ENCODE peak calls at places on chromosomes 16 and 17, in eight cellular contexts. X, R, C, Z, U, S, Q and B are unnamed samples.

GRCh38 chr16:84423416-84423837 is 55.1 kb downstream of the ATP2C2 start:
- DNase-seq in C (no peak), U (peak), X (no peak), Z (no peak), Q (no peak), S (no peak), R (no peak), B (peak)

GRCh38 chr17:77786740-77787505 is 171.6 kb upstream of the TNRC6C start:
- DNase-seq in C (no peak), S (no peak), Z (no peak), X (no peak), U (no peak), R (no peak), Q (no peak), B (no peak)

GRCh38 chr17:61324540-61324868 is 75.1 kb upstream of the TBX2 start:
- DNase-seq in Z (no peak), Q (no peak), X (no peak), U (peak), C (no peak), S (no peak), R (no peak), B (no peak)

GRCh38 chr17:56723471-56723870 is 110.2 kb downstream of the C17orf67 start:
- DNase-seq in X (no peak), Z (no peak), S (no peak), Q (no peak), C (no peak), R (no peak), U (no peak), B (no peak)

GRCh38 chr16:6643083-6643686 is 689.5 kb upstream of the RBFOX1 start:
- DNase-seq in Q (no peak), R (peak), Z (no peak), S (no peak), C (peak), X (peak), U (peak), B (peak)

GRCh38 chr17:32926183-32926582 is 1.8 kb upstream of the TMEM98 start:
- DNase-seq in Z (no peak), U (no peak), X (no peak), C (no peak), Q (no peak), S (no peak), R (no peak), B (no peak)

GRCh38 chr16:69747115-69747514 is 7.6 kb downstream of the NOB1 start:
- DNase-seq in Z (no peak), Q (no peak), S (no peak), C (no peak), X (no peak), U (no peak), R (no peak), B (no peak)

GRCh38 chr17:73718362-73718761 is 74.1 kb upstream of the SDK2 start:
- DNase-seq in Z (no peak), S (no peak), R (no peak), C (no peak), X (no peak), Q (no peak), U (no peak), B (no peak)

GRCh38 chr17:18980682-18981384 is 23.7 kb downstream of the FAM83G start:
- DNase-seq in S (no peak), Q (no peak), C (no peak), Z (no peak), R (no peak), X (no peak), U (peak), B (no peak)

GRCh38 chr16:55495616-55496289 is 13.1 kb upstream of the LPCAT2 start:
- DNase-seq in R (no peak), C (no peak), U (peak), S (no peak), Q (peak), X (no peak), Z (no peak), B (no peak)

GRCh38 chr17:79616801-79617200 is 6.0 kb upstream of the RBFOX3 start:
- DNase-seq in Z (no peak), Q (no peak), S (no peak), C (no peak), R (no peak), X (no peak), U (no peak), B (no peak)

GRCh38 chr17:13337864-13338371 is 263.8 kb downstream of the HS3ST3A1 start:
- DNase-seq in S (peak), Q (no peak), Z (no peak), C (peak), X (no peak), R (no peak), U (peak), B (peak)

GRCh38 chr17:42200702-42201101 is 6.4 kb upstream of the GHDC start:
- DNase-seq in X (no peak), S (no peak), Q (no peak), Z (no peak), R (no peak), U (no peak), C (peak), B (no peak)

GRCh38 chr17:42194133-42194899 is at the start of gene GHDC:
- DNase-seq in U (peak), X (peak), C (peak), R (peak), S (peak), Z (no peak), Q (peak), B (peak)

GRCh38 chr17:42198897-42199296 is 4.6 kb upstream of the GHDC start:
- DNase-seq in X (no peak), C (peak), R (no peak), U (no peak), S (no peak), Q (no peak), Z (no peak), B (peak)

GRCh38 chr17:42199411-42200011 is 5.2 kb upstream of the GHDC start:
- DNase-seq in S (no peak), R (no peak), C (no peak), Z (no peak), X (no peak), U (no peak), Q (no peak), B (peak)

GRCh38 chr17:42197564-42198156 is 3.4 kb upstream of the GHDC start:
- DNase-seq in X (no peak), Q (no peak), U (no peak), C (no peak), R (no peak), Z (no peak), S (no peak), B (no peak)
- TF ChIP-seq POLR2A in X (no peak), Q (no peak), U (no peak), C (no peak), R (no peak), Z (no peak), S (no peak), B (no peak)

GRCh38 chr16:85537795-85538401 is 75.2 kb upstream of the GSE1 start:
- DNase-seq in S (no peak), X (no peak), Q (no peak), C (no peak), U (no peak), R (no peak), Z (no peak), B (no peak)
- TF ChIP-seq POLR2A in S (no peak), X (no peak), Q (no peak), C (no peak), U (no peak), R (no peak), Z (no peak), B (no peak)

GRCh38 chr17:4945176-4945943 is 3.0 kb downstream of the PFN1 start:
- DNase-seq in Q (peak), C (peak), Z (no peak), R (peak), U (peak), X (peak), S (no peak), B (peak)

GRCh38 chr17:4947010-4947410 is 1.3 kb downstream of the PFN1 start:
- DNase-seq in Q (peak), R (no peak), S (no peak), Z (no peak), C (no peak), U (no peak), X (no peak), B (peak)

GRCh38 chr17:4945944-4946280 is 2.4 kb downstream of the PFN1 start:
- DNase-seq in R (no peak), U (no peak), C (no peak), S (no peak), X (no peak), Z (no peak), Q (no peak), B (no peak)

GRCh38 chr17:4947411-4948165 is 742 bp downstream of the PFN1 start:
- DNase-seq in R (peak), Q (peak), S (peak), Z (no peak), C (peak), X (peak), U (peak), B (peak)

GRCh38 chr17:4946312-4946976 is 1.9 kb downstream of the PFN1 start:
- DNase-seq in X (no peak), S (no peak), Z (no peak), Q (peak), C (no peak), R (no peak), U (no peak), B (no peak)
- TF ChIP-seq POLR2A in X (no peak), S (peak), Z (no peak), Q (no peak), C (no peak), R (no peak), U (no peak), B (no peak)

DNA sequence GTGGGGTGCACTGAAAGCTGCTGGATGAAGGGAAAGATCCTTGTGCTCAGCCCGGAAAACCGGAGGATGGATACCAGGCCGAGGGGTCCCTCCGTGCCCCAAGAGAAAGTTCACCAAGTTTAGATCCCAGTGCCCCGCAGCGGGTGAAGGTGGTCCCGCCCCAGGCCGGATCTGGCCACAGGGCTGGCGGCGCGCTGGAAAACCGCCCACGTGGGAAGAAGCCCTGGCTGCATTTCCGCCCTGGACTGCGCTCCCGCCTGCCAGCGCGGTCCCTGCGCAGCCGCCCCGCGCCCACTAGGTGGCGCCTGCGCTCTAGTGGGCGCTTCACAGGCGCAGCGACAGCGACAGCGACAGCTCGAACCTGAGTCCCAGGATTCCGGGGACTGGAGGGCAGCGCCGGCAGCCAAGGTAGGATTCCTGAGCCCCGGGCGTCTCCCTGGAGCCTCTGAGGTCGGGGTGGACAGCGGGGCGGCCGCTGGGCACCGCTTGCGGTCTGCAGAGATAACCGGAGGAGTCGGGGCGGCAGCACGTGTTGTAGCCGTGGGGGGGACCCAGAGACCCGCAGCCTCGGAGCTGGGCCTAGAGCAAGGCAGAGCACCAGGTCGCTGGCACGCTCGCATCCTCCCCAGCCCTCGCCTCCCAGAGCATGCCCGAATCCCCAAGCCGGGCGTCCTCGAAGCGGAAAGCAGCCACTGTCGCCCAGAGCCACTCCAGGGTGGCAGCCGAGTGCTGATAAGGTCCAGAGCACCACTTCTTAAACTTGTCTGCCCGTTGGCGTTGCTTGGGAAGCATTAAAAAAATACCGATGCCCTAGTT is at the start of gene CHD9:
- DNase-seq in R (peak), S (peak), U (peak), X (peak), Q (peak), Z (no peak), C (peak), B (peak)
- TF ChIP-seq POLR2A in R (no peak), S (no peak), U (no peak), X (no peak), Q (no peak), Z (no peak), C (peak), B (peak)

DNA sequence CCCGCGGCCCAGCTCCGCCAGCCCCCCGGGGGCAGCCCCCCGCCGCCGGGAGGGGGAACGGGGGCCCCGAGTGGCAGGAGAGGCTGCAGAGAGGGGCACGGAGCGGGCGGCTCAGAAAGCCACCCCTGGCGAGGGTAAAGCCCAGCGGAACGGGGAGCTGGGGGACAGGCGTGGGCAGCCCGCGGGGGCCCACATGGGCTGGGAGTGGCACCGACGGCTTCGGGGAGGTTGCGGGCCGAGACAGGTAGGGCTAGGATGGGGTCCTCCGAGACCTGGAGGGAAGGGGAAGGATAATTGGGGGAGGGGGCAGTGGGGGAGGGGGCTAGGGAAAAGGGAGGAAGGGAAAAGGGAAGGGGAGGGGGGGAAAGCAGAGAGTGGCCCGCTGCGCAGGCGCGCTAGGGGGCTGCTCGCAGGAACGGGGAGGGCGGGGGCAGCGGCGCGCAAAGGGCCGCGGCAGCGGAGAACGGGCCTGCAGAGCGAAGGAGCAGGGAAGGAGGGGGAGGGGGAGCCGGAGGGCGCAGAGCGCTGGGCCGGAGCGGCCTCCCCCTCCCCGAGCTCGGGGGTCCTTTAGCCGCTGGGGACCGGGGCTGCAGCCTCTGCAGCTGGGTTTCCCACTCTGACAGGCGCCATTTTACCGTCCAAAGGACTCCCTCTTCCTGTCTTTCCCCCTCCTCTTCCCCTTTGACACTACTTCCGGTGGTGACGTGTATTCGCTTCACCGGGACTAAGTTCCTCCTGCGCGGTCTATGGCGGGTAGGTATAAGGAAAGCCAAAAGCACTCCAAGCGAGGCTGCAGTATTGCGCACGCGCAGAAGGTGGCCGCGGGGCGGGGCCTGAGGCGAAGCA is at the start of gene CTDNEP1:
- DNase-seq in X (peak), U (peak), Q (peak), C (peak), R (peak), Z (peak), S (peak), B (peak)
- TF ChIP-seq POLR2A in X (no peak), U (no peak), Q (no peak), C (peak), R (peak), Z (no peak), S (peak), B (no peak)

GRCh38 chr17:83194189-83194565 is 114.8 kb downstream of the METRNL start:
- DNase-seq in U (no peak), R (peak), Q (peak), X (peak), S (no peak), Z (no peak), C (peak), B (no peak)

GRCh38 chr17:83196088-83196765 is 116.8 kb downstream of the METRNL start:
- DNase-seq in R (peak), C (no peak), X (peak), S (no peak), Z (no peak), Q (no peak), U (peak), B (no peak)

GRCh38 chr17:83196973-83197880 is 117.8 kb downstream of the METRNL start:
- DNase-seq in C (peak), U (no peak), X (peak), Z (no peak), R (peak), Q (no peak), S (no peak), B (no peak)

GRCh38 chr17:83194761-83195329 is 115.4 kb downstream of the METRNL start:
- DNase-seq in S (no peak), C (peak), X (peak), Z (no peak), U (no peak), Q (peak), R (peak), B (no peak)

DNA sequence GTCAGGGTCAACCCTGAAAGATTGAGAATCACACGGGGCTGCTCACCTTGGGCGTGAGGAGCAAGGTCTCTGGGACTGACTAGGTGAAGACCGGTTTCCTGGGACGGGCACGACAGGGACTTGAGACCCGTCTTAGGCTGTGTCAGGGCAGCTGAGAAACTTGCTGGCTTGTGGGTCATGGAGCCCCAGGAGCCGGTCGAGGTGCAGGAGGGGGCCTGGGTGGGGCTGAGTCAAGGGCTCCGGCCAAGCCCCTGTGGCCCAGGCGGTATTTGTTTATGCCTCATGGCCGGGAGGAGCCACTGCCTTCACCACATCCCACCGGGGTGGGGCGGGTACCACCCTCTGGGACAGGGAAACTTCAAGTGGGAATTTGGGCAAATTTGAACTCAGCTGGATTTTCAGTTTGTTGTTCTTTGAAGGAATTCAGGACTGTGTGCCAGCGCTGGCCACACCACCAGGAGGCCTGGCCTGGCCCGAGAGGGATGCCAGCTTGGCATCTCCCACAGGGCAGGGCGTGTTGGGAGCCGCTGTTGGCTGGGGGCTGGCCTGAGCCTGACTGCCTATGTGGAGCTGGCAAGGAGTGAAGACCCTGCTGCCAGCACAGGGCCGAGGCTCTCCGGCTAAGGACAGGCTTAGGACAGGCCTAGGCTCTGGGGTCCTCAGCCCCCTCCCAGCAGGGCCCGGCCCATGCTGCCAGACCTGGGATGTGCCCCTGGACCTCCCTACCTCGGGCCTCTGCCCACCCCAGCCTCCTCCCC is 116.1 kb downstream of the METRNL start:
- DNase-seq in C (no peak), Z (no peak), U (no peak), R (peak), Q (no peak), S (no peak), X (peak), B (no peak)
- TF ChIP-seq POLR2A in C (no peak), Z (no peak), U (no peak), R (no peak), Q (no peak), S (no peak), X (no peak), B (no peak)

DNA sequence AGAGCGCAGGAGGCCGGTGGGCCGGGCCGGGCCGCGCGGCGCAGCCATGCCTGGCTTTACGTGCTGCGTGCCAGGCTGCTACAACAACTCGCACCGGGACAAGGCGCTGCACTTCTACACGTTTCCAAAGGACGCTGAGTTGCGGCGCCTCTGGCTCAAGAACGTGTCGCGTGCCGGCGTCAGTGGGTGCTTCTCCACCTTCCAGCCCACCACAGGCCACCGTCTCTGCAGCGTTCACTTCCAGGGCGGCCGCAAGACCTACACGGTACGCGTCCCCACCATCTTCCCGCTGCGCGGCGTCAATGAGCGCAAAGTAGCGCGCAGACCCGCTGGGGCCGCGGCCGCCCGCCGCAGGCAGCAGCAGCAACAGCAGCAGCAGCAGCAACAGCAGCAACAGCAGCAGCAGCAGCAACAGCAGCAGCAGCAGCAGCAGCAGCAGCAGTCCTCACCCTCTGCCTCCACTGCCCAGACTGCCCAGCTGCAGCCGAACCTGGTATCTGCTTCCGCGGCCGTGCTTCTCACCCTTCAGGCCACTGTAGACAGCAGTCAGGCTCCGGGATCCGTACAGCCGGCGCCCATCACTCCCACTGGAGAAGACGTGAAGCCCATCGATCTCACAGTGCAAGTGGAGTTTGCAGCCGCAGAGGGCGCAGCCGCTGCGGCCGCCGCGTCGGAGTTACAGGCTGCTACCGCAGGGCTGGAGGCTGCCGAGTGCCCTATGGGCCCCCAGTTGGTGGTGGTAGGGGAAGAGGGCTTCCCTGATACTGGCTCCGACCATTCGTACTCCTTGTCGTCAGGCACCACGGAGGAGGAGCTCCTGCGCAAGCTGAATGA is 606 bp downstream of the THAP11 start:
- DNase-seq in U (peak), S (no peak), X (peak), R (no peak), Z (no peak), Q (peak), C (peak), B (peak)
- TF ChIP-seq POLR2A in U (peak), S (no peak), X (no peak), R (no peak), Z (no peak), Q (no peak), C (no peak), B (peak)

GRCh38 chr17:42276359-42276608 is at the start of gene STAT5B:
- DNase-seq in S (peak), C (peak), X (peak), U (peak), Z (no peak), Q (peak), R (peak), B (peak)
- TF ChIP-seq POLR2A in S (no peak), C (peak), X (no peak), U (no peak), Z (peak), Q (peak), R (peak), B (peak)

GRCh38 chr16:4954714-4955113 is 3.4 kb upstream of the SEC14L5 start:
- DNase-seq in C (no peak), Q (no peak), R (no peak), S (no peak), Z (no peak), U (peak), X (no peak), B (no peak)

GRCh38 chr16:4958510-4959111 is 481 bp downstream of the SEC14L5 start:
- DNase-seq in X (no peak), Z (no peak), Q (no peak), C (no peak), R (no peak), S (no peak), U (no peak), B (no peak)

GRCh38 chr16:4960579-4960978 is 2.4 kb downstream of the SEC14L5 start:
- DNase-seq in Z (no peak), C (no peak), Q (no peak), R (no peak), X (no peak), U (no peak), S (no peak), B (no peak)

GRCh38 chr16:4957720-4958509 is at the start of gene SEC14L5:
- DNase-seq in S (peak), C (peak), U (peak), Z (peak), Q (peak), X (peak), R (peak), B (peak)

DNA sequence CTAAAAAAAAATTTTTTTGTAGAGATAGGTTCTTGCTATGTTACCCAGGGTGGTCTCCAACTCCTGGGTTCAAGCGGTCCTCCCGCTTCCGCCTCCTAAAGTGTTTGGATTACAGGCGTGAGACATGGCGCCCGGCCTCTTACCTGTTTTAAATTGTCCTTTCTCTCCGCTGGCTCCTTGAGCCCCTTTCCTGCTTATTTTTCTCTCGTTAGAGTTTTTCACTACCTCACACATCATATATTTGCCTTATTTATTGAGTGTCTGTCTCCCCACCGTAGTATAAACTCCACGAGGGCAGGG is 760 bp upstream of the SEC14L5 start:
- DNase-seq in Z (no peak), U (no peak), X (no peak), C (no peak), S (no peak), R (no peak), Q (no peak), B (no peak)
- TF ChIP-seq POLR2A in Z (no peak), U (no peak), X (no peak), C (no peak), S (no peak), R (no peak), Q (no peak), B (no peak)